ENCODE peak calls at places on chromosomes 6 and 20, in eight cellular contexts. F is prostate gland, G is Peyer's patch, V is K562, R is psoas muscle, A is endodermal cell, T is HCT116, U is Karpas-422. H is an unnamed sample. For H3K9me3, the result is how much of the 10 kb centered on the place peaks cover.

GRCh38 chr20:60993647-60994046 is 258.4 kb upstream of the CDH4 start:
- DNase-seq in F (no peak), G (no peak), V (peak), R (no peak), A (peak), T (no peak), U (peak), H (no peak)

GRCh38 chr6:41100871-41101287 is 28.1 kb downstream of the NFYA start:
- DNase-seq in F (no peak), G (no peak), V (no peak), R (no peak), A (peak), T (no peak), U (no peak), H (peak)

GRCh38 chr6:170180671-170181337 is 110.1 kb downstream of the DLL1 start:
- DNase-seq in F (peak), G (no peak), V (no peak), R (no peak), A (peak), T (no peak), U (peak), H (no peak)

GRCh38 chr20:24968278-24968677 is 19.2 kb downstream of the CST7 start:
- DNase-seq in F (no peak), G (no peak), V (no peak), R (no peak), A (peak), T (no peak), U (no peak), H (no peak)

GRCh38 chr6:83578057-83578456 is 65.7 kb downstream of the PRSS35 start:
- DNase-seq in F (no peak), G (no peak), V (no peak), R (no peak), A (no peak), T (no peak), U (no peak), H (no peak)

GRCh38 chr6:4961322-4962168 is 42.3 kb downstream of the RPP40 start:
- DNase-seq in F (no peak), G (no peak), V (no peak), R (no peak), A (no peak), T (no peak), U (no peak), H (no peak)

GRCh38 chr20:25309395-25310267 is 61.7 kb downstream of the PYGB start:
- DNase-seq in F (no peak), G (peak), V (peak), R (no peak), A (no peak), T (peak), U (no peak), H (peak)

GRCh38 chr20:38170219-38170902 is 5.3 kb upstream of the TGM2 start:
- DNase-seq in F (no peak), G (no peak), V (no peak), R (no peak), A (no peak), T (no peak), U (no peak), H (no peak)

GRCh38 chr20:47508228-47508752 is 6.6 kb downstream of the NCOA3 start:
- DNase-seq in F (no peak), G (no peak), V (no peak), R (no peak), A (no peak), T (no peak), U (no peak), H (no peak)

GRCh38 chr6:131807644-131808459 is at the start of gene ENPP1:
- DNase-seq in F (peak), G (peak), V (peak), R (peak), A (peak), T (peak), U (peak), H (peak)

GRCh38 chr6:130843575-130844320 is 16.5 kb downstream of the SMLR1 start:
- DNase-seq in F (no peak), G (no peak), V (peak), R (no peak), A (no peak), T (peak), U (peak), H (no peak)

GRCh38 chr20:1391640-1392442 is 1.0 kb downstream of the FKBP1A start:
- DNase-seq in F (no peak), G (no peak), V (peak), R (peak), A (peak), T (no peak), U (peak), H (no peak)

GRCh38 chr20:34269996-34270627 is 28.9 kb downstream of the ASIP start:
- DNase-seq in F (peak), G (no peak), V (no peak), R (no peak), A (no peak), T (no peak), U (no peak), H (no peak)

GRCh38 chr6:74946961-74947360 is 258.9 kb downstream of the COL12A1 start:
- DNase-seq in F (no peak), G (no peak), V (no peak), R (no peak), A (no peak), T (peak), U (no peak), H (no peak)

GRCh38 chr6:116374586-116374985 is 3.8 kb downstream of the DSE start:
- DNase-seq in F (no peak), G (no peak), V (no peak), R (no peak), A (no peak), T (no peak), U (no peak), H (no peak)

GRCh38 chr20:24650091-24650490 is 180.7 kb downstream of the SYNDIG1 start:
- DNase-seq in F (peak), G (no peak), V (no peak), R (no peak), A (no peak), T (no peak), U (no peak), H (no peak)

GRCh38 chr6:101516553-101516952 is 123.0 kb downstream of the GRIK2 start:
- DNase-seq in F (no peak), G (no peak), V (no peak), R (no peak), A (no peak), T (no peak), U (no peak), H (no peak)

GRCh38 chr20:45363611-45364492 is 896 bp downstream of the SYS1 start:
- DNase-seq in F (no peak), G (no peak), V (no peak), R (no peak), A (peak), T (no peak), U (peak), H (no peak)

GRCh38 chr6:53517021-53517420 is 27.9 kb downstream of the GCLC start:
- DNase-seq in F (no peak), G (no peak), V (no peak), R (no peak), A (no peak), T (no peak), U (no peak), H (no peak)

GRCh38 chr6:107576852-107577251 is 86.9 kb downstream of the SOBP start:
- DNase-seq in F (no peak), G (no peak), V (no peak), R (no peak), A (no peak), T (no peak), U (no peak), H (no peak)

GRCh38 chr6:142155895-142156757 is 9.1 kb downstream of the VTA1 start:
- DNase-seq in F (no peak), G (no peak), V (peak), R (no peak), A (peak), T (peak), U (peak), H (no peak)

GRCh38 chr6:56368484-56368883 is 121.1 kb upstream of the COL21A1 start:
- DNase-seq in F (no peak), G (no peak), V (no peak), R (no peak), A (no peak), T (no peak), U (no peak), H (no peak)

GRCh38 chr6:105348897-105349296 is 54.0 kb downstream of the PREP start:
- DNase-seq in F (no peak), G (no peak), V (no peak), R (no peak), A (no peak), T (no peak), U (peak), H (no peak)

GRCh38 chr6:169529931-169530761 is 171.7 kb downstream of the WDR27 start:
- DNase-seq in F (peak), G (no peak), V (no peak), R (no peak), A (no peak), T (no peak), U (no peak), H (peak)

GRCh38 chr20:18666803-18667460 is 79.1 kb downstream of the DTD1 start:
- DNase-seq in F (no peak), G (no peak), V (no peak), R (no peak), A (no peak), T (no peak), U (no peak), H (no peak)

GRCh38 chr6:151179321-151179720 is 60.4 kb upstream of the AKAP12 start:
- DNase-seq in F (no peak), G (no peak), V (no peak), R (no peak), A (no peak), T (no peak), U (peak), H (no peak)

GRCh38 chr6:30206152-30206551 is 7.1 kb downstream of the TRIM26 start:
- DNase-seq in F (no peak), G (no peak), V (no peak), R (no peak), A (no peak), T (no peak), U (no peak), H (no peak)

GRCh38 chr6:4085329-4085695 is 6.4 kb upstream of the FAM217A start:
- DNase-seq in F (no peak), G (no peak), V (no peak), R (no peak), A (no peak), T (no peak), U (no peak), H (no peak)

GRCh38 chr20:9508696-9509178 is 5.7 kb upstream of the LAMP5 start:
- DNase-seq in F (no peak), G (no peak), V (no peak), R (no peak), A (no peak), T (no peak), U (no peak), H (no peak)

GRCh38 chr20:9507544-9508239 is 6.7 kb upstream of the LAMP5 start:
- DNase-seq in F (no peak), G (no peak), V (no peak), R (no peak), A (peak), T (no peak), U (no peak), H (no peak)

GRCh38 chr20:9506337-9506821 is 8.0 kb upstream of the LAMP5 start:
- DNase-seq in F (no peak), G (no peak), V (no peak), R (no peak), A (peak), T (no peak), U (no peak), H (no peak)

GRCh38 chr20:9506964-9507369 is 7.4 kb upstream of the LAMP5 start:
- DNase-seq in F (no peak), G (no peak), V (no peak), R (peak), A (peak), T (no peak), U (no peak), H (no peak)

DNA sequence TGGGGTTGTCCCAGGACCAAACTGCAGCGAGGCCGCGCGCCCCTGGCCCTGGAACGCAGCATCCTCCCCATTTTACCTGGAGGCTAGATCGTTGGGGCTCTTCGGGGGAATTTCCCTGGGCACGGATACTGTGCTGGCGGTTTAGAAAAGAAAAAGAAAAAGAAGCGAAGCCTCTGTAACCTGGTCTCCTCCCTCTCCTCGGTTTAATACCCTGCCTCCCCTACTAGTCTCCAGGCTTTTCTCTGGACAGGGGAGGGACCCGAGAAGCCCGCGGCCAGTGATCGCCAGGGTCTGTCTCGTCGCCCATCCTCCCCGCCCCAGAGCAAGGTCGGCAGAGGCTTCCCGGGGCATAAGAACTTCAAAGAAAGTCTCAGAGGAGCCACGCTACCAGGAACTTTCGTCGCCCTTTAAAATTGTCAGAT is 6.1 kb upstream of the LAMP5 start:
- DNase-seq in F (no peak), G (no peak), V (no peak), R (no peak), A (no peak), T (no peak), U (no peak), H (no peak)
- H3K9me3 ChIP-seq in F (under half), G (under half), V (under half), R (under half), A (under half), T (under half), U (under half), H (under half)

GRCh38 chr20:40343390-40343789 is 345.6 kb downstream of the MAFB start:
- DNase-seq in F (no peak), G (no peak), V (no peak), R (no peak), A (no peak), T (no peak), U (no peak), H (no peak)
- H3K9me3 ChIP-seq in F (under half), G (under half), V (under half), R (under half), A (under half), T (under half), U (under half), H (under half)

DNA sequence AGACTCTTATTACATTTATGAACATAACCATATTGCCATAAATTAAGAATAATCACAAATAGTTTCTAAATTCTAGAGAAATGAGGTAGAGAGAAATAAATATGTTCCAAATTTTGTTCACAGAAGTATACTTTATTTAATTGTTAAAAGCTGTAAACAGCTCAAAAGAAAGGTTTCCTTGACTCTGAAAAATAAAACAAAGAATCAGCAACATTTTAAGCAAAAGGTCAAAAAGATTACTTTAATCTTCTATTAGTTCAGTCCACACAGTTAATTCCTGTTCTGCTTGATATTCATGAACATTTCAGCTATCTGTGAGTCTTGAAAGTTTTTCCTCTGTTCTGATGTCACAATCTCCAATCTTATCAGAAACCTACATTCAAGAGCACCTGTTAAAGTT is 197.9 kb downstream of the GJA1 start:
- DNase-seq in F (no peak), G (no peak), V (no peak), R (no peak), A (no peak), T (no peak), U (no peak), H (no peak)
- H3K9me3 ChIP-seq in F (under half), G (under half), V (under half), R (under half), A (half or more), T (under half), U (under half), H (under half)

DNA sequence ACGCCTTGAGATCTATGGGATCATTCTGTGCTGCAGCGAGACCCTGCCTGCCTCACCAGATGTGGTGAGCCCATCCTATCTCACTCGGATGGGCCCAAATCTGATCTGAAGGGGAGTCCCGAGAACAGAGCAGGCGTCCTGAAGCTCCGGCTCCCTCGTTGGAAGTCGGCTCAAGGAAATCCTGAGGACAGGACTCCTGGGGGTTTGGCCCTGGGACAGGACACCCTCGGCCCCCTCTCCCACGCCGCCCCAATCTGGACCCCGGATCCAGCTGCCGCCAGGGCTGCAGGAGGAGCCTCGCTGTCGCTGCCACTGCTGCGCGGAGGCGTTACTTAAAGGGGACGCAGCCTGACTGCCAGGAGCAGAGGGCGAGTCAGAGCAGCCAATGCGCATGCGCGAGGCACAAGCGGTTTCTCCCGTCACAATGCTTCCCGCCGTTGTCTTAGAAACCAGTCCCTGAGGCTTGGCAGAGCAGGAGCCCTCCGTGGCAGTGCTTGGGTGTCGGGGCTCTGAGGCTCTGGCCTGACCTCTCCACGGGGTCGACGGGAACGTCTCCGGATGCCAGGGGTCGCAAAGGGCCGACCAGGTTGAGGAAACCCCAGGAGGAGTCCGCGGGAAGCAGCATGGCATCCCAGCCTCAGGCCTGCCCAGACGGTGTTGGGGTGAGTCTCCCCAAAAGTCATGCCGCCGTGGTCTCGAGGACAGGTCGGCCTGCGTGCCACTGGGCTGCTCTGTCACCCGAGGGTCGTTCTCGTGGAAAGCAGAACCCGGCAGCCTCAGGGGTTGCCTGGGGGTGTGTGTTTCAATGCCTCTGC is 1567.8 kb upstream of the DEFB115 start:
- DNase-seq in F (no peak), G (no peak), V (peak), R (peak), A (no peak), T (no peak), U (no peak), H (no peak)
- H3K9me3 ChIP-seq in F (under half), G (under half), V (under half), R (under half), A (under half), T (under half), U (under half), H (under half)

DNA sequence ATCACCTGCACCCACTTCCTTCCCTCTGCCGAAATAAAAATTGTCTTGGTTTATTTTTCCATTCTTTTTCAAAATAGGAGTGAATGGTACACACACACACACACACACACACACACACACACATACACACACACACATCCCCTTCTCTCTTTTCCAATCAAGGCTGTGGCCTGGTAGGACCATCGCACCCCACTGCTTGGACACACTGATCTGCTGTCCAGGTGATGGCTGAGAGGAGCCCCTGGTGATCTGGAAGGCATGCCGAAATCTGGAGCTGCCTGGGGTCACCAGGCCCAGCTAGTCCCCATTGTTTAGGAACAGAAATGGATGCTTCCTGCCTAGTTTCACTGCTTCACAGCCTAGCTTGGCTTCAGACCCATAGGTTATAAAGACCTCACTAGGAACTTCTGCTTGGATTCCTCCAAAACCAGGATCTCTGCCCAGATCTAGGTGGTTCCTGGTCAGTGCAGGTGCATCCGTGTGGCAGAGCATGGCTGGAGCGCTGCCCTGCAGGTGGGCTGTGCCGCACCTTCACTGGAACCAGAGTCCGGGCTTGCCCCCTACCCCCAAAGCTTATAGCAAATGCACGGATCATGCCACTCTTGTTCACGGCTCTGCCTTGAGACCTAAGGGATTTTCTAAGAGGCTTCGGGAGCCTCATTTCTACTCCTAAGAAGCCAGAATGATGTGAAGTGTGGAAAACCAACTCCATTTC is 42.9 kb upstream of the DACT2 start:
- DNase-seq in F (no peak), G (peak), V (no peak), R (peak), A (no peak), T (no peak), U (no peak), H (no peak)
- H3K9me3 ChIP-seq in F (under half), G (under half), V (under half), R (under half), A (under half), T (under half), U (under half), H (under half)

GRCh38 chr6:61555993-61556392 is 730.0 kb downstream of the KHDRBS2 start:
- DNase-seq in F (no peak), G (no peak), V (no peak), R (no peak), A (no peak), T (no peak), U (no peak), H (no peak)
- H3K9me3 ChIP-seq in F (under half), G (under half), V (under half), R (under half), A (under half), T (under half), U (under half), H (under half)

GRCh38 chr6:85049282-85049681 is 284.9 kb upstream of the TBX18 start:
- DNase-seq in F (no peak), G (no peak), V (no peak), R (no peak), A (no peak), T (no peak), U (no peak), H (no peak)
- H3K9me3 ChIP-seq in F (under half), G (under half), V (under half), R (under half), A (under half), T (under half), U (under half), H (under half)

GRCh38 chr20:32594204-32594603 is 9.1 kb upstream of the NOL4L start:
- DNase-seq in F (no peak), G (no peak), V (no peak), R (no peak), A (no peak), T (no peak), U (no peak), H (no peak)
- H3K9me3 ChIP-seq in F (under half), G (under half), V (under half), R (under half), A (under half), T (under half), U (under half), H (under half)

GRCh38 chr6:159601211-159601610 is 91.8 kb downstream of the SOD2 start:
- DNase-seq in F (no peak), G (no peak), V (no peak), R (no peak), A (no peak), T (no peak), U (no peak), H (no peak)
- H3K9me3 ChIP-seq in F (under half), G (under half), V (under half), R (under half), A (under half), T (under half), U (under half), H (under half)

H was measured in aorta.